ENCODE peak calls at places on chromosome 2, in five cellular contexts. D is GM12864, V is cardiac fibroblast, C is coronary artery, N is mesothelial cell of epicardium. J is an unnamed sample.

GRCh38 chr2:103525757-103526156 is 763.9 kb downstream of the TMEM182 start:
- DNase-seq in D (no peak), V (no peak), C (no peak), N (no peak), J (no peak)

GRCh38 chr2:237556773-237557632 is 9.4 kb upstream of the PRLH start:
- DNase-seq in D (peak), V (no peak), C (no peak), N (no peak), J (no peak)

GRCh38 chr2:44944102-44944951 is 2.8 kb downstream of the SIX3 start:
- DNase-seq in D (no peak), V (no peak), C (no peak), N (no peak), J (no peak)

GRCh38 chr2:239827511-239827865 is 197.7 kb downstream of the NDUFA10 start:
- DNase-seq in D (no peak), V (no peak), C (peak), N (peak), J (no peak)

GRCh38 chr2:185880396-185880795 is 141.8 kb downstream of the FSIP2 start:
- DNase-seq in D (no peak), V (no peak), C (no peak), N (no peak), J (no peak)

GRCh38 chr2:66701656-66702055 is 266.7 kb downstream of the MEIS1 start:
- DNase-seq in D (no peak), V (no peak), C (no peak), N (no peak), J (no peak)

GRCh38 chr2:29329899-29330298 is 214.7 kb downstream of the CLIP4 start:
- DNase-seq in D (no peak), V (no peak), C (no peak), N (no peak), J (no peak)

GRCh38 chr2:58240595-58240937 is 559 bp downstream of the FANCL start:
- DNase-seq in D (no peak), V (no peak), C (no peak), N (no peak), J (no peak)

GRCh38 chr2:24730481-24730880 is 62.7 kb downstream of the PTRHD1 start:
- DNase-seq in D (no peak), V (peak), C (no peak), N (no peak), J (no peak)

GRCh38 chr2:143390185-143390584 is 261.0 kb downstream of the ARHGAP15 start:
- DNase-seq in D (no peak), V (no peak), C (no peak), N (no peak), J (no peak)

GRCh38 chr2:224163573-224164307 is 124.7 kb upstream of the SERPINE2 start:
- DNase-seq in D (no peak), V (peak), C (no peak), N (no peak), J (peak)

GRCh38 chr2:40087927-40088326 is 308.9 kb upstream of the THUMPD2 start:
- DNase-seq in D (no peak), V (no peak), C (no peak), N (no peak), J (no peak)

GRCh38 chr2:8475349-8476045 is 206.4 kb upstream of the ID2 start:
- DNase-seq in D (peak), V (no peak), C (no peak), N (no peak), J (no peak)

GRCh38 chr2:68855550-68855949 is 15.6 kb downstream of the BMP10 start:
- DNase-seq in D (no peak), V (no peak), C (no peak), N (no peak), J (no peak)

GRCh38 chr2:42770288-42771131 is 6.6 kb upstream of the OXER1 start:
- DNase-seq in D (no peak), V (peak), C (peak), N (no peak), J (peak)

GRCh38 chr2:174158003-174158402 is 90.3 kb downstream of the OLA1 start:
- DNase-seq in D (peak), V (peak), C (no peak), N (no peak), J (peak)

GRCh38 chr2:57981369-57981768 is 65.2 kb upstream of the VRK2 start:
- DNase-seq in D (no peak), V (peak), C (no peak), N (no peak), J (peak)

GRCh38 chr2:4653989-4654388 is 950.6 kb downstream of the DCDC2C start:
- DNase-seq in D (no peak), V (no peak), C (no peak), N (no peak), J (no peak)

GRCh38 chr2:52264911-52265310 is 1233.0 kb upstream of the NRXN1 start:
- DNase-seq in D (no peak), V (no peak), C (no peak), N (no peak), J (no peak)

GRCh38 chr2:188983427-188984101 is 9.4 kb downstream of the COL3A1 start:
- DNase-seq in D (no peak), V (peak), C (no peak), N (no peak), J (peak)
- TF ChIP-seq CTCF in D (peak), V (peak), C (no peak), N (peak), J (peak)

GRCh38 chr2:179850188-179850587 is 11.2 kb downstream of the ZNF385B start:
- DNase-seq in D (no peak), V (peak), C (no peak), N (no peak), J (peak)
- TF ChIP-seq CTCF in D (no peak), V (peak), C (no peak), N (no peak), J (peak)

DNA sequence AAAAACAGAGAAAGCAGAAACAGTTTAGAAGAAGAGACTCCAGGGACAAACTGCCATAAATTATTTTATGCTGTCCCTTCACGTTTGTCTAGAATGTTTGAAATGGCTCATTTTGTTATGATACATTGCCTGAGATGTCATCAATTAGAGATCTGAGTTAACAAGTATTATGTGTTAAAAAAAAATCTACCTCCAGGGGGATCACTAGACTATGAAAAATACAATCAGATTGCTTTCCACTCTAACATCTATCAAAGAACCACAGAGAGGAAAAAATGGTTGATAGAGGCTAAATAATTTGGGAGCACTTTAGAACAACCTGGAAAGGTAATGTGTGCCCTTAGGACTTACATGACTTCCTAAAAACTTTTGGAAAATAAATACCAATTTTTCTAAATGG is 103.8 kb upstream of the CCDC150 start:
- DNase-seq in D (no peak), V (peak), C (no peak), N (no peak), J (no peak)
- TF ChIP-seq CTCF in D (no peak), V (no peak), C (no peak), N (no peak), J (peak)

GRCh38 chr2:105239924-105240323 is 1.6 kb upstream of the GPR45 start:
- DNase-seq in D (no peak), V (peak), C (no peak), N (no peak), J (peak)

GRCh38 chr2:105242286-105242993 is 897 bp downstream of the GPR45 start:
- DNase-seq in D (no peak), V (no peak), C (no peak), N (no peak), J (no peak)

GRCh38 chr2:105244443-105244842 is 2.9 kb downstream of the GPR45 start:
- DNase-seq in D (no peak), V (no peak), C (no peak), N (no peak), J (no peak)

GRCh38 chr2:105241443-105241842 is at the start of gene GPR45:
- DNase-seq in D (no peak), V (no peak), C (no peak), N (no peak), J (no peak)

GRCh38 chr2:105243961-105244360 is 2.4 kb downstream of the GPR45 start:
- DNase-seq in D (no peak), V (no peak), C (no peak), N (no peak), J (no peak)
- TF ChIP-seq CTCF in D (peak), V (peak), C (no peak), N (peak), J (peak)

DNA sequence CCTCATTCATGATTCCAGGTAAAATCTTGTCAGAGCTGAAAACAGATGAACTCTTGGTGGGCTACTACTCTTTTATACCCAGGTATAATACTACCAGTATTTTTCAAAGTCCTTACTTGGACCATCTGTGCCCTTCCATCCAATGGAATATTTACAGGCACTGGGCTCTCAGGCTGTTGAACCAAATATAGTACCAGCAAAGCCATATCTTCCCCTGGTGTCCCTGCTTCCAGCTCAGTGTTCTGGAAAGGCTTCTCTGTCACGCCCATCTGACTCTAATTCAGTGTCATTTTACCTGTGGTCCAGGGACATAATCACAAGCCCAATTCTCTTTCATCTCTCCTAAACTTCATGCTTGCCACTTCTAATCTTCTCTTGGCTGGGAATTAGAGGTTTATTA is 119.2 kb upstream of the STK17B start:
- DNase-seq in D (no peak), V (no peak), C (no peak), N (no peak), J (no peak)
- TF ChIP-seq CTCF in D (no peak), V (no peak), C (no peak), N (no peak), J (no peak)

DNA sequence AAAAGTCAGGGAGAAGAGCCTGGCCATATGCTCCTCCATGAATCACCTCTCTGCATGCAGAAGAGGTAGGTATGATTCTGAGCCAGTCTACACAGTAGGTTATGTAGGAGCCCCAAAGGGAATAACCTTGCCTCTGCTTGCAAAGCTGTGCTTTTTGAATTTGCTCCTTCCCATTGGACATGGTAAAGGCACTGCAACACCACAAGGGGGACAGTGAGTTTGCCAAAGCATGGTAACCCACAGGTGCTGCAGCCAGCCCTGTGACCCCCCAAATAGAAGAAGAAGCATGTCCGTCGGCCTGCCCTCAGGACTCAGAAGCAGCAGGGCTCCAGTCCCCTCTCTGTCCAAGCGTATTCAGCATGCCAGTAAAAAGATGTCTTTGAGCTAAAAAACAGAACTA is 51.0 kb upstream of the BCL2L11 start:
- DNase-seq in D (no peak), V (no peak), C (no peak), N (no peak), J (no peak)
- TF ChIP-seq CTCF in D (peak), V (no peak), C (no peak), N (no peak), J (peak)

GRCh38 chr2:160137457-160137856 is 62.6 kb downstream of the ITGB6 start:
- DNase-seq in D (no peak), V (no peak), C (no peak), N (no peak), J (no peak)
- TF ChIP-seq CTCF in D (no peak), V (no peak), C (no peak), N (no peak), J (no peak)

GRCh38 chr2:3219536-3219935 is 158.1 kb downstream of the EIPR1 start:
- DNase-seq in D (no peak), V (no peak), C (no peak), N (no peak), J (no peak)
- TF ChIP-seq CTCF in D (no peak), V (no peak), C (no peak), N (no peak), J (no peak)

GRCh38 chr2:159720676-159721075 is 8.4 kb downstream of the MARCHF7 start:
- DNase-seq in D (no peak), V (no peak), C (no peak), N (no peak), J (no peak)
- TF ChIP-seq CTCF in D (no peak), V (no peak), C (no peak), N (no peak), J (no peak)